ENCODE peak calls at places on chromosomes 6 and 20, in four cellular contexts. C, O, Q and E are unnamed samples.

GRCh38 chr20:25867776-25868649 is 171.4 kb upstream of the ZNF337 start:
- DNase-seq in C (peak; percentile 70), O (peak; percentile 68), Q (no peak), E (peak; percentile 50)

GRCh38 chr6:43499028-43499815 is 10.9 kb downstream of the LRRC73 start:
- DNase-seq in C (no peak), O (peak; percentile 80), Q (no peak), E (no peak)

GRCh38 chr6:145749632-145750031 is 14.3 kb upstream of the EPM2A start:
- DNase-seq in C (no peak), O (peak; percentile 62), Q (no peak), E (no peak)

GRCh38 chr20:16107172-16107870 is 465.9 kb downstream of the KIF16B start:
- DNase-seq in C (no peak), O (no peak), Q (no peak), E (no peak)

GRCh38 chr6:16437095-16437494 is 198.7 kb downstream of the GMPR start:
- DNase-seq in C (no peak), O (no peak), Q (no peak), E (no peak)

GRCh38 chr20:61857884-61858283 is 207.8 kb downstream of the TAF4 start:
- DNase-seq in C (no peak), O (no peak), Q (no peak), E (no peak)

GRCh38 chr6:108134213-108134973 is 31.4 kb upstream of the NR2E1 start:
- DNase-seq in C (no peak), O (no peak), Q (no peak), E (no peak)

GRCh38 chr6:130120731-130121130 is 102.0 kb downstream of the SAMD3 start:
- DNase-seq in C (no peak), O (no peak), Q (no peak), E (no peak)

GRCh38 chr6:3341467-3341866 is 82.7 kb downstream of the PSMG4 start:
- DNase-seq in C (no peak), O (no peak), Q (no peak), E (peak; percentile 36)

GRCh38 chr20:17943343-17943742 is 25.3 kb downstream of the SNX5 start:
- DNase-seq in C (no peak), O (no peak), Q (no peak), E (no peak)
- TF ChIP-seq POLR2A in C (no peak), O (no peak), Q (no peak), E (no peak)

DNA sequence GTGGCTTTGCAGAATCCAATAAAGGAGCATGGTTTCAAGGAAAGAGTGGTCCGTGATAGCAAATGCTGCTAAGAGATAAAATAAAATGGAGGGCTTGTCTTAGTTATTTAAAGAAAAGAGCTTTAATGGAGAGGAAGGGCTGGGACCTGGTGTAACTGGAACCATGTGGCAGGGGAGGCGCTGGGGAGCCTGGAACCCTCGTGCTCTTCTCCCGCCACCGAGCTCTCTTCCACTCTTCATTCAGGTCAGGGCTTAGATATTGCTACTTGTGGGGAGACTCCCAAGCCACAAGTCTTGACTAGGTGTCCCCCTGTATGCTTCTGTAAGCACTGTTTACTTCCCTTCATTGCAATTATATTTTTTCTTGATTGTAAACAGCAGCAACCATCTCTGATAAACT is 15.2 kb upstream of the ARFGEF3 start:
- DNase-seq in C (no peak), O (no peak), Q (no peak), E (no peak)
- H3K4me1 ChIP-seq in C (no peaks in the 10 kb centered on the region), O (no peaks in the 10 kb centered on the region), Q (no peaks in the 10 kb centered on the region), E (no peaks in the 10 kb centered on the region)

DNA sequence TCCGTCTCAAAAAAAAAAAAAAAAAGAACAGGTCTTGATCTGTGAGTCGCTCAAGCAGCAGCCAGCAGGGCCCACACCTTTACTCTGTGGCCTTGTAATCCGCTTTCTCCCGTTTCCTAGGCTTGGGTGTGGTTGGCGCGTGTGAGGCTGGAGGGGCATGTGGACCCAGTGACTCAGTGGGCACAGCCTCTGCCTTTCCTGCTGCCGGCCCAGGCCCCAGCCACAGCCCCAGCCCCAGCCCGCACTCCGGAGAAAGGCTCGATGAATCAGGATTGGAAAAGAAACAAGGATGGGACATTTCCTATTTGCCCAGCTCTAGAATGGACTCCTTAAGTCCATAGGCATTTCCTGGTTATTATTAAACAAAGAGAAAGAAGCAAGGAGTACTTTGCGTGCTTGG is 4.3 kb downstream of the BHLHE23 start:
- DNase-seq in C (no peak), O (no peak), Q (no peak), E (no peak)
- H3K27me3 ChIP-seq in C (peaks cover 11% of the 10 kb centered on the region), O (peaks cover 65% of the 10 kb centered on the region), Q (peaks cover 9% of the 10 kb centered on the region), E (peaks cover 96% of the 10 kb centered on the region)

GRCh38 chr6:17987576-17988421 is at the start of gene KIF13A:
- DNase-seq in C (peak; percentile 63), O (peak; percentile 83), Q (peak; percentile 94), E (peak; percentile 37)
- TF ChIP-seq POLR2A in C (peak; percentile 55), O (peak; percentile 53), Q (no peak), E (peak; percentile 58)

GRCh38 chr20:48788486-48789072 is 39.2 kb downstream of the PREX1 start:
- DNase-seq in C (no peak), O (no peak), Q (no peak), E (no peak)
- H3K4me1 ChIP-seq in C (no peaks in the 10 kb centered on the region), O (peaks cover 18% of the 10 kb centered on the region), Q (peaks cover 46% of the 10 kb centered on the region), E (peaks cover 39% of the 10 kb centered on the region)

GRCh38 chr20:53957421-53958172 is 112.8 kb downstream of the BCAS1 start:
- DNase-seq in C (no peak), O (peak; percentile 16), Q (no peak), E (no peak)
- H3K27me3 ChIP-seq in C (no peaks in the 10 kb centered on the region), O (peaks cover 7% of the 10 kb centered on the region), Q (no peaks in the 10 kb centered on the region), E (no peaks in the 10 kb centered on the region)